ENCODE peak calls at places on chromosomes 2 and 18, in ten cellular contexts. G, R, T, V, B, Y, Z, W, L and H are unnamed samples.

GRCh38 chr2:3651686-3652516 is 6.1 kb upstream of the ALLC start:
- DNase-seq in R (peak), Z (peak), L (peak), G (no peak), W (no peak), T (no peak), V (peak), B (peak), Y (peak), H (no peak)

GRCh38 chr2:65666156-65666725 is 233.8 kb upstream of the SPRED2 start:
- DNase-seq in Y (peak), W (no peak), L (no peak), B (peak), Z (peak), V (no peak), T (no peak), G (no peak), R (no peak), H (no peak)

GRCh38 chr18:31396796-31397195 is 20.2 kb downstream of the DSG4 start:
- DNase-seq in Z (no peak), V (no peak), Y (no peak), R (no peak), W (no peak), B (no peak), G (no peak), L (no peak), T (no peak), H (no peak)

GRCh38 chr2:159516241-159516758 is 100.0 kb downstream of the BAZ2B start:
- DNase-seq in V (no peak), L (no peak), W (peak), Y (peak), G (no peak), B (peak), R (no peak), T (peak), Z (no peak), H (peak)

GRCh38 chr2:45826889-45827635 is 175.6 kb downstream of the PRKCE start:
- DNase-seq in G (peak), W (no peak), L (no peak), R (peak), B (no peak), T (no peak), Z (no peak), Y (no peak), V (no peak), H (no peak)

GRCh38 chr18:58205087-58205779 is 161.2 kb downstream of the NEDD4L start:
- DNase-seq in Z (no peak), V (no peak), G (no peak), Y (peak), B (no peak), R (no peak), L (no peak), T (no peak), W (no peak), H (no peak)

GRCh38 chr18:10495936-10496335 is 29.9 kb upstream of the NAPG start:
- DNase-seq in T (no peak), R (no peak), Y (no peak), G (no peak), V (no peak), L (no peak), W (no peak), Z (no peak), B (no peak), H (no peak)

GRCh38 chr2:212249451-212249850 is 289.2 kb downstream of the ERBB4 start:
- DNase-seq in T (no peak), L (no peak), B (peak), Y (peak), R (no peak), Z (no peak), V (no peak), W (no peak), G (no peak), H (no peak)

GRCh38 chr2:129885735-129886134 is 93.7 kb upstream of the RAB6C start:
- DNase-seq in Z (no peak), G (no peak), Y (no peak), T (peak), W (no peak), B (peak), V (no peak), L (peak), R (no peak), H (no peak)

GRCh38 chr18:74242451-74243096 is 49.2 kb downstream of the CYB5A start:
- DNase-seq in V (no peak), T (no peak), R (no peak), G (no peak), B (no peak), Y (no peak), L (no peak), W (no peak), Z (no peak), H (no peak)

GRCh38 chr2:17599617-17600016 is 59.1 kb downstream of the VSNL1 start:
- DNase-seq in Y (peak), V (no peak), W (no peak), L (no peak), R (no peak), T (no peak), Z (no peak), B (no peak), G (no peak), H (no peak)

GRCh38 chr2:53252115-53252514 is 515.5 kb upstream of the CHAC2 start:
- DNase-seq in R (no peak), V (no peak), T (no peak), B (no peak), G (no peak), Z (no peak), L (no peak), Y (no peak), W (no peak), H (peak)

GRCh38 chr2:192657364-192657763 is 462.6 kb upstream of the TMEFF2 start:
- DNase-seq in L (no peak), W (no peak), Y (no peak), G (no peak), T (no peak), V (no peak), Z (no peak), R (no peak), B (no peak), H (no peak)

GRCh38 chr2:191382801-191383200 is 137.6 kb downstream of the MYO1B start:
- DNase-seq in L (no peak), W (peak), T (no peak), Z (no peak), B (no peak), V (no peak), G (no peak), R (no peak), Y (peak), H (no peak)

GRCh38 chr18:75072672-75073371 is 136.1 kb downstream of the PTGR3 start:
- DNase-seq in Y (no peak), V (no peak), T (no peak), B (no peak), R (no peak), W (no peak), G (peak), L (no peak), Z (no peak), H (no peak)

GRCh38 chr2:217821536-217822147 is 181.2 kb downstream of the TNS1 start:
- DNase-seq in G (no peak), L (no peak), Y (no peak), V (no peak), B (no peak), R (no peak), Z (no peak), T (no peak), W (no peak), H (no peak)

GRCh38 chr2:136028001-136028400 is 42.6 kb upstream of the DARS1 start:
- DNase-seq in L (no peak), G (no peak), B (no peak), V (no peak), T (no peak), Y (no peak), Z (no peak), W (no peak), R (no peak), H (no peak)

GRCh38 chr18:31835528-31836138 is 75.0 kb upstream of the SLC25A52 start:
- DNase-seq in B (no peak), T (no peak), V (no peak), Z (no peak), Y (peak), W (no peak), L (no peak), G (no peak), R (no peak), H (no peak)

GRCh38 chr2:168660859-168661258 is 141.6 kb upstream of the NOSTRIN start:
- DNase-seq in G (no peak), T (peak), V (no peak), R (no peak), W (no peak), L (no peak), Z (no peak), B (peak), Y (no peak), H (no peak)

GRCh38 chr2:209368406-209368805 is 55.4 kb upstream of the MAP2 start:
- DNase-seq in B (no peak), Y (peak), W (no peak), Z (no peak), V (no peak), G (no peak), L (no peak), R (no peak), T (no peak), H (no peak)

GRCh38 chr2:162574615-162575452 is 230.9 kb downstream of the GCA start:
- DNase-seq in Z (no peak), L (no peak), G (no peak), T (no peak), Y (no peak), W (no peak), R (no peak), B (no peak), V (no peak), H (peak)

GRCh38 chr2:170313636-170314348 is 135.8 kb downstream of the MYO3B start:
- DNase-seq in Y (peak), T (no peak), L (no peak), B (peak), R (no peak), V (no peak), G (no peak), W (no peak), Z (no peak), H (no peak)

GRCh38 chr2:181895788-181896187 is 4.3 kb downstream of the ITPRID2 start:
- DNase-seq in R (no peak), L (no peak), B (no peak), Z (no peak), V (no peak), T (no peak), G (no peak), W (no peak), Y (no peak), H (no peak)

GRCh38 chr2:240319855-240320560 is 115.5 kb upstream of the GPC1 start:
- DNase-seq in V (no peak), B (peak), R (no peak), Z (no peak), L (no peak), T (no peak), W (no peak), G (no peak), Y (peak), H (no peak)

GRCh38 chr2:37768491-37768925 is 97.1 kb upstream of the CDC42EP3 start:
- DNase-seq in Z (no peak), Y (peak), R (peak), V (no peak), W (peak), L (no peak), G (no peak), T (no peak), B (no peak), H (peak)

GRCh38 chr2:6866239-6866745 is 585 bp upstream of the CMPK2 start:
- DNase-seq in Y (peak), R (no peak), T (peak), V (peak), Z (peak), B (peak), W (no peak), L (peak), G (peak), H (peak)

GRCh38 chr2:215521031-215521430 is 85.2 kb upstream of the FN1 start:
- DNase-seq in L (no peak), W (no peak), Z (no peak), V (no peak), G (no peak), Y (no peak), B (no peak), T (no peak), R (no peak), H (no peak)

GRCh38 chr2:173401716-173402326 is 47.1 kb downstream of the CDCA7 start:
- DNase-seq in Y (peak), W (no peak), R (no peak), L (peak), B (peak), T (no peak), Z (no peak), V (no peak), G (no peak), H (peak)

GRCh38 chr2:13558368-13558767 is 841.6 kb downstream of the TRIB2 start:
- DNase-seq in B (no peak), R (no peak), L (no peak), V (no peak), Y (peak), G (no peak), W (peak), T (no peak), Z (no peak), H (peak)